ENCODE peak calls at places on chromosomes 16 and 17, in five cellular contexts. One of them, this sample, is unnamed. For H3K36me3, the result is how much of the 10 kb centered on the place peaks cover.

GRCh38 chr17:2996938-2997670 is 66.3 kb downstream of the OR1D5 start:
- DNase-seq in left ventricle myocardium inferior: no peak
- DNase-seq in PC-3: peak
- DNase-seq in uterus: no peak
- DNase-seq in body of pancreas: peak
- DNase-seq in this sample: no peak

GRCh38 chr17:57537524-57538410 is 207.3 kb downstream of the CCDC182 start:
- DNase-seq in PC-3: no peak
- DNase-seq in left ventricle myocardium inferior: no peak
- DNase-seq in uterus: no peak
- DNase-seq in body of pancreas: no peak
- DNase-seq in this sample: peak

GRCh38 chr16:68086336-68086821 is 1.2 kb downstream of the NFATC3 start:
- DNase-seq in uterus: no peak
- DNase-seq in left ventricle myocardium inferior: no peak
- DNase-seq in body of pancreas: no peak
- DNase-seq in PC-3: peak
- DNase-seq in this sample: no peak

GRCh38 chr17:60600490-60601431 is 768 bp downstream of the PPM1D start:
- DNase-seq in body of pancreas: peak
- DNase-seq in uterus: peak
- DNase-seq in PC-3: peak
- DNase-seq in left ventricle myocardium inferior: peak
- DNase-seq in this sample: peak

GRCh38 chr17:5329784-5330557 is 47.9 kb downstream of the RABEP1 start:
- DNase-seq in left ventricle myocardium inferior: no peak
- DNase-seq in uterus: no peak
- DNase-seq in body of pancreas: no peak
- DNase-seq in PC-3: no peak
- DNase-seq in this sample: no peak

GRCh38 chr17:72004476-72005331 is 116.1 kb upstream of the SOX9 start:
- DNase-seq in left ventricle myocardium inferior: no peak
- DNase-seq in uterus: no peak
- DNase-seq in body of pancreas: no peak
- DNase-seq in PC-3: no peak
- DNase-seq in this sample: no peak

GRCh38 chr17:80475949-80476876 is at the start of gene NPTX1:
- DNase-seq in body of pancreas: no peak
- DNase-seq in uterus: no peak
- DNase-seq in PC-3: peak
- DNase-seq in left ventricle myocardium inferior: no peak
- DNase-seq in this sample: no peak

GRCh38 chr17:52758481-52758880 is 600.0 kb upstream of the CA10 start:
- DNase-seq in left ventricle myocardium inferior: no peak
- DNase-seq in uterus: no peak
- DNase-seq in body of pancreas: no peak
- DNase-seq in PC-3: no peak
- DNase-seq in this sample: no peak

GRCh38 chr17:63961355-63962207 is 11.1 kb downstream of the SCN4A start:
- DNase-seq in uterus: peak
- DNase-seq in left ventricle myocardium inferior: peak
- DNase-seq in PC-3: peak
- DNase-seq in body of pancreas: peak
- DNase-seq in this sample: peak

GRCh38 chr17:1999557-2000251 is 25.4 kb downstream of the RTN4RL1 start:
- DNase-seq in PC-3: peak
- DNase-seq in left ventricle myocardium inferior: peak
- DNase-seq in uterus: no peak
- DNase-seq in body of pancreas: peak
- DNase-seq in this sample: peak

GRCh38 chr17:37570527-37571093 is 38.6 kb downstream of the SYNRG start:
- DNase-seq in body of pancreas: peak
- DNase-seq in PC-3: peak
- DNase-seq in left ventricle myocardium inferior: peak
- DNase-seq in uterus: no peak
- DNase-seq in this sample: peak

GRCh38 chr16:77499373-77500285 is 64.8 kb upstream of the ADAMTS18 start:
- DNase-seq in uterus: peak
- DNase-seq in PC-3: peak
- DNase-seq in left ventricle myocardium inferior: peak
- DNase-seq in body of pancreas: no peak
- DNase-seq in this sample: no peak

GRCh38 chr17:27810211-27810901 is 10.0 kb upstream of the NOS2 start:
- DNase-seq in left ventricle myocardium inferior: no peak
- DNase-seq in uterus: no peak
- DNase-seq in PC-3: no peak
- DNase-seq in body of pancreas: no peak
- DNase-seq in this sample: no peak

GRCh38 chr17:62064791-62065563 is at the start of gene MED13:
- DNase-seq in body of pancreas: peak
- DNase-seq in left ventricle myocardium inferior: peak
- DNase-seq in uterus: peak
- DNase-seq in PC-3: peak
- DNase-seq in this sample: peak

GRCh38 chr16:14455577-14455976 is 174.5 kb downstream of the PARN start:
- DNase-seq in PC-3: peak
- DNase-seq in left ventricle myocardium inferior: no peak
- DNase-seq in body of pancreas: no peak
- DNase-seq in uterus: no peak
- DNase-seq in this sample: no peak

GRCh38 chr16:1706386-1707192 is 594 bp downstream of the MAPK8IP3 start:
- DNase-seq in body of pancreas: no peak
- DNase-seq in PC-3: no peak
- DNase-seq in left ventricle myocardium inferior: no peak
- DNase-seq in uterus: no peak
- DNase-seq in this sample: peak

GRCh38 chr17:14158707-14159106 is 78.0 kb downstream of the CDRT15 start:
- DNase-seq in PC-3: no peak
- DNase-seq in uterus: no peak
- DNase-seq in body of pancreas: no peak
- DNase-seq in left ventricle myocardium inferior: no peak
- DNase-seq in this sample: no peak

GRCh38 chr17:17376362-17376761 is 73.2 kb downstream of the NT5M start:
- DNase-seq in uterus: no peak
- DNase-seq in left ventricle myocardium inferior: no peak
- DNase-seq in body of pancreas: no peak
- DNase-seq in PC-3: peak
- DNase-seq in this sample: no peak

GRCh38 chr17:44353656-44354331 is 8.7 kb downstream of the GRN start:
- DNase-seq in body of pancreas: no peak
- DNase-seq in left ventricle myocardium inferior: peak
- DNase-seq in PC-3: no peak
- DNase-seq in uterus: no peak
- DNase-seq in this sample: no peak

GRCh38 chr17:78347453-78347852 is 12.4 kb downstream of the SOCS3 start:
- DNase-seq in left ventricle myocardium inferior: no peak
- DNase-seq in PC-3: no peak
- DNase-seq in uterus: no peak
- DNase-seq in body of pancreas: peak
- DNase-seq in this sample: no peak

GRCh38 chr17:1997146-1997586 is 28.0 kb downstream of the RTN4RL1 start:
- DNase-seq in PC-3: peak
- DNase-seq in body of pancreas: peak
- DNase-seq in uterus: no peak
- DNase-seq in left ventricle myocardium inferior: no peak
- DNase-seq in this sample: no peak

GRCh38 chr17:16872351-16872751 is 99.6 kb downstream of the TNFRSF13B start:
- DNase-seq in left ventricle myocardium inferior: no peak
- DNase-seq in uterus: no peak
- DNase-seq in body of pancreas: no peak
- DNase-seq in PC-3: no peak
- DNase-seq in this sample: no peak

GRCh38 chr17:44222112-44222869 is 2.8 kb upstream of the UBTF start:
- DNase-seq in PC-3: peak
- DNase-seq in uterus: peak
- DNase-seq in left ventricle myocardium inferior: peak
- DNase-seq in body of pancreas: peak
- DNase-seq in this sample: peak

GRCh38 chr17:48013876-48014602 is 23.6 kb downstream of the COPZ2 start:
- DNase-seq in PC-3: no peak
- DNase-seq in body of pancreas: no peak
- DNase-seq in left ventricle myocardium inferior: no peak
- DNase-seq in uterus: no peak
- DNase-seq in this sample: no peak

GRCh38 chr17:48011405-48012150 is 26.0 kb downstream of the COPZ2 start:
- DNase-seq in left ventricle myocardium inferior: no peak
- DNase-seq in PC-3: peak
- DNase-seq in uterus: no peak
- DNase-seq in body of pancreas: peak
- DNase-seq in this sample: peak

GRCh38 chr17:48010193-48010592 is 27.4 kb downstream of the COPZ2 start:
- DNase-seq in PC-3: no peak
- DNase-seq in body of pancreas: no peak
- DNase-seq in uterus: no peak
- DNase-seq in left ventricle myocardium inferior: no peak
- DNase-seq in this sample: no peak

GRCh38 chr17:48014603-48015037 is 23.0 kb downstream of the COPZ2 start:
- DNase-seq in left ventricle myocardium inferior: no peak
- DNase-seq in body of pancreas: no peak
- DNase-seq in PC-3: no peak
- DNase-seq in uterus: no peak
- DNase-seq in this sample: peak

GRCh38 chr17:48012151-48012520 is 25.5 kb downstream of the COPZ2 start:
- DNase-seq in left ventricle myocardium inferior: peak
- DNase-seq in PC-3: peak
- DNase-seq in body of pancreas: peak
- DNase-seq in uterus: no peak
- DNase-seq in this sample: peak
- TF ChIP-seq CTCF in left ventricle myocardium inferior: no peak
- TF ChIP-seq CTCF in PC-3: no peak
- TF ChIP-seq CTCF in body of pancreas: no peak
- TF ChIP-seq CTCF in uterus: no peak
- TF ChIP-seq CTCF in this sample: no peak

GRCh38 chr16:85138073-85138824 is 26.0 kb upstream of the CIBAR2 start:
- DNase-seq in left ventricle myocardium inferior: no peak
- DNase-seq in uterus: no peak
- DNase-seq in body of pancreas: no peak
- DNase-seq in PC-3: no peak
- DNase-seq in this sample: no peak
- H3K4me3 ChIP-seq in left ventricle myocardium inferior: peak
- H3K4me3 ChIP-seq in uterus: peak
- H3K4me3 ChIP-seq in body of pancreas: no peak
- H3K4me3 ChIP-seq in PC-3: no peak
- H3K4me3 ChIP-seq in this sample: no peak

GRCh38 chr17:39178516-39178915 is 12.6 kb upstream of the ARL5C start:
- DNase-seq in left ventricle myocardium inferior: no peak
- DNase-seq in uterus: no peak
- DNase-seq in body of pancreas: no peak
- DNase-seq in PC-3: peak
- DNase-seq in this sample: no peak
- H3K36me3 ChIP-seq in left ventricle myocardium inferior: under half
- H3K36me3 ChIP-seq in uterus: under half
- H3K36me3 ChIP-seq in body of pancreas: under half
- H3K36me3 ChIP-seq in PC-3: under half
- H3K36me3 ChIP-seq in this sample: under half

GRCh38 chr17:74544991-74545441 is 899 bp downstream of the CD300C start:
- DNase-seq in uterus: no peak
- DNase-seq in PC-3: no peak
- DNase-seq in left ventricle myocardium inferior: no peak
- DNase-seq in body of pancreas: no peak
- DNase-seq in this sample: no peak

GRCh38 chr17:74542727-74543383 is 3.1 kb downstream of the CD300C start:
- DNase-seq in left ventricle myocardium inferior: no peak
- DNase-seq in uterus: no peak
- DNase-seq in body of pancreas: no peak
- DNase-seq in PC-3: no peak
- DNase-seq in this sample: no peak

GRCh38 chr17:74543891-74544760 is 1.8 kb downstream of the CD300C start:
- DNase-seq in left ventricle myocardium inferior: no peak
- DNase-seq in uterus: no peak
- DNase-seq in PC-3: no peak
- DNase-seq in body of pancreas: no peak
- DNase-seq in this sample: no peak

GRCh38 chr17:74542166-74542565 is 3.7 kb downstream of the CD300C start:
- DNase-seq in body of pancreas: no peak
- DNase-seq in PC-3: no peak
- DNase-seq in uterus: no peak
- DNase-seq in left ventricle myocardium inferior: no peak
- DNase-seq in this sample: no peak

GRCh38 chr17:74543406-74543805 is 2.5 kb downstream of the CD300C start:
- DNase-seq in PC-3: no peak
- DNase-seq in left ventricle myocardium inferior: no peak
- DNase-seq in uterus: no peak
- DNase-seq in body of pancreas: no peak
- DNase-seq in this sample: no peak
- TF ChIP-seq CTCF in PC-3: no peak
- TF ChIP-seq CTCF in left ventricle myocardium inferior: no peak
- TF ChIP-seq CTCF in uterus: no peak
- TF ChIP-seq CTCF in body of pancreas: no peak
- TF ChIP-seq CTCF in this sample: no peak